ENCODE peak calls at places on chromosomes 11 and 22, in five cellular contexts. G is CD8-positive, alpha-beta memory T cell; Q is left lung; Y is pancreas; F is cardiac muscle cell. O is an unnamed sample.

GRCh38 chr22:30371981-30372380 is 15.2 kb downstream of the CCDC157 start:
- DNase-seq in Q (no peak), F (no peak), G (no peak), Y (no peak), O (peak)

GRCh38 chr22:30262112-30262511 is 4.5 kb downstream of the OSM start:
- DNase-seq in Y (peak), F (no peak), Q (no peak), G (no peak), O (no peak)

GRCh38 chr11:34395916-34396555 is 38.2 kb upstream of the ABTB2 start:
- DNase-seq in G (no peak), F (no peak), Y (no peak), Q (no peak), O (no peak)

GRCh38 chr11:76801205-76801604 is 18.0 kb downstream of the TSKU start:
- DNase-seq in Y (no peak), Q (no peak), G (no peak), F (no peak), O (no peak)

GRCh38 chr11:133414503-133414902 is 117.8 kb downstream of the OPCML start:
- DNase-seq in F (no peak), Q (no peak), Y (no peak), G (no peak), O (no peak)

GRCh38 chr11:44096360-44097188 is 1.1 kb downstream of the EXT2 start:
- DNase-seq in Q (no peak), F (peak), G (no peak), Y (no peak), O (no peak)

GRCh38 chr11:126403039-126403438 is 47.6 kb downstream of the ST3GAL4 start:
- DNase-seq in Y (no peak), F (no peak), Q (no peak), G (no peak), O (no peak)

GRCh38 chr11:84430661-84431060 is 1144.5 kb upstream of the CCDC90B start:
- DNase-seq in Q (peak), G (no peak), Y (peak), F (no peak), O (no peak)

GRCh38 chr22:50577987-50578775 is at the start of gene CPT1B:
- DNase-seq in Q (no peak), F (peak), Y (peak), G (no peak), O (peak)

GRCh38 chr22:46881373-46882118 is 119.1 kb downstream of the TBC1D22A start:
- DNase-seq in Q (no peak), F (no peak), G (no peak), Y (no peak), O (no peak)

GRCh38 chr11:24043842-24044241 is 453.0 kb upstream of the LUZP2 start:
- DNase-seq in G (no peak), Y (no peak), F (no peak), Q (no peak), O (no peak)

GRCh38 chr11:11209967-11210366 is 143.1 kb downstream of the CSNK2A3 start:
- DNase-seq in F (no peak), Q (no peak), G (no peak), Y (no peak), O (no peak)

GRCh38 chr11:125591659-125592304 is 870 bp upstream of the STT3A start:
- DNase-seq in Q (peak), G (peak), F (no peak), Y (peak), O (peak)

GRCh38 chr22:45131749-45132148 is 32.0 kb upstream of the NUP50 start:
- DNase-seq in Y (no peak), F (no peak), G (no peak), Q (peak), O (peak)

GRCh38 chr11:104005234-104005855 is 31.1 kb upstream of the DDI1 start:
- DNase-seq in Q (no peak), G (no peak), Y (no peak), F (peak), O (no peak)

GRCh38 chr11:67440229-67441081 is 2.8 kb downstream of the CORO1B start:
- DNase-seq in G (no peak), F (no peak), Y (peak), Q (no peak), O (no peak)

GRCh38 chr22:17400305-17400704 is 31.0 kb downstream of the CECR2 start:
- DNase-seq in F (peak), Q (no peak), Y (no peak), G (no peak), O (no peak)

GRCh38 chr22:27918351-27919221 is 470 bp downstream of the PITPNB start:
- DNase-seq in F (peak), G (peak), Q (peak), Y (peak), O (peak)

GRCh38 chr11:28799316-28799715 is 691.1 kb downstream of the METTL15 start:
- DNase-seq in Y (no peak), F (no peak), G (no peak), Q (no peak), O (no peak)
- H3K4me3 ChIP-seq in Y (no peak), F (no peak), G (no peak), Q (no peak), O (no peak)

GRCh38 chr22:38982008-38982927 is at the start of gene APOBEC3B:
- DNase-seq in F (peak), G (peak), Q (peak), Y (peak), O (no peak)
- H3K27ac ChIP-seq in F (no peak), G (no peak), Q (peak), Y (peak), O (no peak)

DNA sequence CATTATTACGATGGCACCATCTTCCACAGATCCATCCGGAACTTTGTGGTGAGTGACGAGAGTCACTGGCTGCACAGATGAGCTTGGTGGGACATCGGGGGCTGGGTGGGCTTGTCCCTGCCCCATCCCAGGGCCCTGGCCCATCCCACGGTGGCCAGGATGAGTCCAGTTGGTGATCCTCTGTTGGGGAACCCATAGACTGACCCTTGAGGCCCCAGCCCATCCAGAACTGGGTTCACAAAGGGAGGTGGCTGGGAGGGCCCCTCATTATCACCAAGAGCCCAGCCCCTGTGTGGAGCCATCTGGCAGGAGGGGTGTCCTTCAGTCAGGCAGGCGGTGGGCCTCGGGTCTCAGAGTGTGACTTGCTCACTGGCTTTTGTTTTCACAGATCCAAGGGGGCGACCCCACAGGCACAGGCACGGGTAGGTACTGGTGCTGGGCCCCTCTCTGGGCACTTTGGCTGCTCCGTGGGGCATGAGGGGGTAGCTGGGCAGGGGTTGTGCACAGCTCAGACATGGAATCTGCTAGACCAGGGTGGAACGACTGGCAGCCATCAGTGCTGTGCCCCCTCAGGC is 22.0 kb downstream of the PPIL2 start:
- DNase-seq in F (no peak), G (no peak), Q (no peak), Y (no peak), O (no peak)
- H3K4me3 ChIP-seq in F (no peak), G (no peak), Q (no peak), Y (no peak), O (no peak)

GRCh38 chr22:48054596-48054995 is 1292.1 kb downstream of the TBC1D22A start:
- DNase-seq in Y (no peak), G (no peak), F (no peak), Q (no peak), O (no peak)

GRCh38 chr22:48053973-48054372 is 1291.5 kb downstream of the TBC1D22A start:
- DNase-seq in Y (no peak), G (no peak), Q (no peak), F (no peak), O (no peak)

GRCh38 chr22:48057116-48057835 is 1294.8 kb downstream of the TBC1D22A start:
- DNase-seq in F (no peak), G (no peak), Q (no peak), Y (no peak), O (no peak)

GRCh38 chr22:48055185-48055584 is 1292.7 kb downstream of the TBC1D22A start:
- DNase-seq in Y (no peak), F (no peak), G (no peak), Q (no peak), O (no peak)

GRCh38 chr22:48055827-48056226 is 1293.4 kb downstream of the TBC1D22A start:
- DNase-seq in Q (no peak), F (no peak), Y (no peak), G (no peak), O (no peak)
- H3K27ac ChIP-seq in Q (no peak), F (no peak), Y (no peak), G (no peak), O (no peak)

GRCh38 chr11:105033781-105034180 is 1.2 kb downstream of the CASP1 start:
- DNase-seq in F (no peak), Y (no peak), G (no peak), Q (no peak), O (no peak)
- H3K4me3 ChIP-seq in F (no peak), Y (no peak), G (peak), Q (peak), O (peak)

DNA sequence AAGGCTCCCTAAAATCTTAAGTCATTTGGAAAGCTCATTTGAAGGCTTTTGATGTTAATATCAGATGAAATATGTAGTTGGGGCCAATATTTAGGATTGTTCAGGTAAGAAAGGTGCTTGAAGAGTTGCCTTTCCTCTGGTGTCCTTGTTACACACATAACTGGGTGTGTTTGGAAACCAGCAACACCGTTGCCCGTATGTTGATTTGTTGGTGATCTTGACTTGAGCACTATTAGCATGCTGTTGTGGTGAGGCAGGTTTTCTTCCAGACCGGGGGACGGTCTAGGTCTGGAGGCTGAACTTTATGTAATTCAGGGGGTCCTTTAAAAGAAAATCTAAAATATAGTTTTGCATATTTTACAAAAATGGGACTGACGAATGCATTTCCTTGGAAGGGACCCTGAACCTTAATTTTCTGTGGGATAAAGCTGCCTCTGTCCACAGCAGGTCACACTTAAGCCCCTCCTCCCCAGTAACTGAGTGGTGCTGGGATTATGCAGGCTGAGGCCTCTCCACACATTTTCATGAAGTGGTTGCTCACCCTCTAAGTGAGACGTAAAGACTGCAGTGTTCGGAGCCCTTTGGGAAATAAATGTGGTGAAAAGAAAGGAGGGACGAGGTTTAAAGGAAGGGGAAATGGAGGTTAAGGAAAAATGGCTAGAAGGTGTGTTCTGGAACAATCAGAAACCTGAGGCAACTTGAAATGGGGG is 1.8 kb downstream of the YWHAH start:
- DNase-seq in F (peak), Q (peak), Y (no peak), G (no peak), O (no peak)
- H3K27ac ChIP-seq in F (peak), Q (peak), Y (peak), G (peak), O (peak)

GRCh38 chr22:49181431-49181830 is 646.2 kb downstream of the BRD1 start:
- DNase-seq in F (no peak), G (no peak), Q (no peak), Y (no peak), O (no peak)
- H3K4me3 ChIP-seq in F (no peak), G (no peak), Q (no peak), Y (no peak), O (no peak)

GRCh38 chr11:35590412-35590811 is 27.8 kb upstream of the FJX1 start:
- DNase-seq in F (no peak), Q (no peak), Y (no peak), G (no peak), O (no peak)

GRCh38 chr11:35587972-35588371 is 30.3 kb upstream of the FJX1 start:
- DNase-seq in Q (no peak), F (no peak), G (no peak), Y (no peak), O (no peak)

GRCh38 chr11:35586216-35586615 is 32.0 kb upstream of the FJX1 start:
- DNase-seq in F (no peak), Y (no peak), G (no peak), Q (no peak), O (no peak)

GRCh38 chr11:35589281-35589680 is 29.0 kb upstream of the FJX1 start:
- DNase-seq in G (no peak), Y (no peak), F (no peak), Q (no peak), O (no peak)

GRCh38 chr11:35588627-35589026 is 29.6 kb upstream of the FJX1 start:
- DNase-seq in Q (no peak), F (peak), Y (no peak), G (no peak), O (no peak)
- H3K27ac ChIP-seq in Q (no peak), F (no peak), Y (no peak), G (no peak), O (no peak)